ENCODE peak calls at places on chromosomes 1 and 21, in four cellular contexts. D is CD8-positive, alpha-beta memory T cell; P is mesendoderm; A is lower lobe of right lung. B is an unnamed sample.

GRCh38 chr21:45972353-45972715 is 9.2 kb upstream of the COL6A1 start:
- DNase-seq in D (no peak), P (peak), A (peak), B (peak)

GRCh38 chr1:173688300-173688699 is 18.6 kb upstream of the ANKRD45 start:
- DNase-seq in D (no peak), P (no peak), A (no peak), B (no peak)

GRCh38 chr1:18948913-18949688 is 7.4 kb downstream of the IFFO2 start:
- DNase-seq in D (no peak), P (no peak), A (peak), B (no peak)

GRCh38 chr1:169321539-169321938 is 46.1 kb downstream of the NME7 start:
- DNase-seq in D (no peak), P (no peak), A (no peak), B (no peak)

GRCh38 chr21:33478858-33479678 is 706 bp downstream of the TMEM50B start:
- DNase-seq in D (peak), P (peak), A (peak), B (peak)

GRCh38 chr1:109793486-109794318 is 30.0 kb upstream of the EPS8L3 start:
- DNase-seq in D (peak), P (peak), A (peak), B (peak)

GRCh38 chr1:200784576-200784975 is 45.9 kb downstream of the CAMSAP2 start:
- DNase-seq in D (no peak), P (no peak), A (no peak), B (no peak)

GRCh38 chr1:7827134-7827955 is 25.5 kb downstream of the UTS2 start:
- DNase-seq in D (peak), P (no peak), A (no peak), B (no peak)

GRCh38 chr1:24934300-24935195 is 4.5 kb upstream of the RUNX3 start:
- DNase-seq in D (no peak), P (peak), A (no peak), B (no peak)

GRCh38 chr1:156883919-156884318 is 9.6 kb upstream of the PEAR1 start:
- DNase-seq in D (no peak), P (no peak), A (no peak), B (no peak)

GRCh38 chr21:35342440-35342839 is 293.3 kb upstream of the RUNX1 start:
- DNase-seq in D (no peak), P (no peak), A (no peak), B (no peak)

GRCh38 chr1:35186239-35186638 is 6.7 kb downstream of the SFPQ start:
- DNase-seq in D (no peak), P (no peak), A (no peak), B (no peak)

GRCh38 chr1:186183970-186184628 is 191.0 kb downstream of the TPR start:
- DNase-seq in D (no peak), P (no peak), A (no peak), B (no peak)

GRCh38 chr1:23368562-23369334 is 888 bp downstream of the ZNF436 start:
- DNase-seq in D (peak), P (peak), A (peak), B (peak)

GRCh38 chr1:212949771-212950170 is 570 bp upstream of the VASH2 start:
- DNase-seq in D (no peak), P (no peak), A (no peak), B (no peak)

GRCh38 chr1:245663841-245664240 is 509.1 kb downstream of the KIF26B start:
- DNase-seq in D (no peak), P (no peak), A (no peak), B (no peak)

GRCh38 chr1:7301346-7301993 is 469.6 kb upstream of the VAMP3 start:
- DNase-seq in D (no peak), P (no peak), A (no peak), B (no peak)

GRCh38 chr21:16084776-16085364 is 355.1 kb downstream of the USP25 start:
- DNase-seq in D (no peak), P (no peak), A (no peak), B (no peak)

DNA sequence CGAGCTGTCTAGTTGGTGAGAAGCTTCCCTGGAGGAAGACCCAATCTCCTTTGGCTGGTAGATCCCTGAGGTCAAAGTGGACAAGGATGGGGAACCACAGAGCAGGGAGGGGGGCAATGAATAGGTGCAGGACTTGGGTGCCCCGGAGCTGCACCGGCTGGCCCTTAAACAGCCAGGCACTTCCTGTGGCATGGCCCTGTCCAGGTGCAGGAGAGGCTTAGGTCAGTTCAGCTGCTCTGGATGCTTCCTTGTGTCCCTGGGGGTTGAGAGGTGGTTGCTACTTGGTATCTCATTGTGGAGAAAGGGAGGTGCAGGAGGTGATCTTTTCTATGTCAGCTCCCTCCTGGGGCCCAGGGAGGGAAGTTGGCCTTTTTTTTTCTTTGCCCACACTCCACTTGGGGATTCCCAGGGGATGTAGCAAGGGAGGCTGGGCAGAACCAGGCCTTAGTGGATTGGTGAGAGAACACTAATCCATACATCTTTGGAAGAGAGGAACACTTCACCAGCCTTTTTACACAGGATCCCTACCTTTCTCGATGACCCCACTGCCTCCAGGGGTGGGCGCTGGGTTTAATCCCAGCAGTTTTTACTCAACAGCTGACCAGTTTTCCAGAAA is 1.2 kb upstream of the ST3GAL3 start:
- DNase-seq in D (no peak), P (no peak), A (no peak), B (no peak)
- H3K4me3 ChIP-seq in D (peak), P (no peak), A (no peak), B (no peak)

DNA sequence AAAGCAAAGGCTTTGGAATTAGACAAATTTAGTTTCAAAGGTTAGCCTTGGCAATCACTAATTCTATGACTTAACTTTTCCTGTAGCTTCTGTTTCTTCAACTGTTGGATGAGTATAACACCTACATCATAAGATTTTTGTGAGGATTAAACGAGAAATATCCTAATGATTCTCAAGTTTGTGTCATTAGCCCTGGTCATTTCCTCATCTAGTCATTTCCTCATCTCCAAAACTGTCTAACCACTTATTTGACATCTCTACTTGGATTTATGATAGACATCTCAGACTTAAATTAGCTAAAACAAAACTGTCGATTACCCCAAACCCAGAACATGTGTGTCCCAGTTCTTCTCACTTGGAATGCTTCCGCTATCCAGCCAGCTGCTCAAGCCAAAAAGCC is 80.2 kb upstream of the CHODL start:
- DNase-seq in D (no peak), P (no peak), A (no peak), B (no peak)
- H3K27ac ChIP-seq in D (no peak), P (no peak), A (no peak), B (no peak)

GRCh38 chr1:29317063-29317915 is 81.0 kb downstream of the PTPRU start:
- DNase-seq in D (no peak), P (no peak), A (no peak), B (no peak)
- H3K4me3 ChIP-seq in D (no peak), P (no peak), A (no peak), B (no peak)

DNA sequence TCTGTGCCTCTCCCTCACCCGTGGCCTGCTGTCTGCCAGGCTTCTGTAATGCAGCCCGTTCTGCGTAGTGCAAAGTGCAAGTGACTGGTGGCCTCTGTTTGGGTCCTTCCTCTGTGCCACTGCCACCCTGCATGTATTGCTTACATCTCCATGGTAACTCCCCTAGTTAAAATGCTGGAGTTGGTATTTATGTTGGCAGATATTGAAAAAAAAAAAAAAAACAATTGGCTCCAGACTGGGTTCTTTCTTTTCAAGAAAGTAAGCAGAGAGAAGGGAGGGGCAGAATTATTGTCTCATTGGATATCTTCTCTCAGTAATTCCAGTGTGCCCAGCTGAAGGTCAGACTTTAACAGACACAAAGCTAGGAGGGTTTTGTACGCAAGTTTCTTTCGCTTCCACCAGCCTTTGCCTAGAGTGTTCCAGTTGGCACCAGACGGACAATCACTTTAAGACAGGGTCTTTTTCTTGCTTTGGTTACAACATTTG is 242.3 kb downstream of the PBX1 start:
- DNase-seq in D (no peak), P (no peak), A (no peak), B (no peak)
- H3K27ac ChIP-seq in D (no peak), P (no peak), A (peak), B (peak)

GRCh38 chr1:167328306-167328705 is 107.6 kb downstream of the POU2F1 start:
- DNase-seq in D (no peak), P (peak), A (no peak), B (no peak)
- H3K4me3 ChIP-seq in D (no peak), P (no peak), A (no peak), B (no peak)

GRCh38 chr1:193104496-193104905 is 713 bp downstream of the GLRX2 start:
- DNase-seq in D (no peak), P (peak), A (peak), B (no peak)
- H3K27ac ChIP-seq in D (peak), P (peak), A (peak), B (peak)

DNA sequence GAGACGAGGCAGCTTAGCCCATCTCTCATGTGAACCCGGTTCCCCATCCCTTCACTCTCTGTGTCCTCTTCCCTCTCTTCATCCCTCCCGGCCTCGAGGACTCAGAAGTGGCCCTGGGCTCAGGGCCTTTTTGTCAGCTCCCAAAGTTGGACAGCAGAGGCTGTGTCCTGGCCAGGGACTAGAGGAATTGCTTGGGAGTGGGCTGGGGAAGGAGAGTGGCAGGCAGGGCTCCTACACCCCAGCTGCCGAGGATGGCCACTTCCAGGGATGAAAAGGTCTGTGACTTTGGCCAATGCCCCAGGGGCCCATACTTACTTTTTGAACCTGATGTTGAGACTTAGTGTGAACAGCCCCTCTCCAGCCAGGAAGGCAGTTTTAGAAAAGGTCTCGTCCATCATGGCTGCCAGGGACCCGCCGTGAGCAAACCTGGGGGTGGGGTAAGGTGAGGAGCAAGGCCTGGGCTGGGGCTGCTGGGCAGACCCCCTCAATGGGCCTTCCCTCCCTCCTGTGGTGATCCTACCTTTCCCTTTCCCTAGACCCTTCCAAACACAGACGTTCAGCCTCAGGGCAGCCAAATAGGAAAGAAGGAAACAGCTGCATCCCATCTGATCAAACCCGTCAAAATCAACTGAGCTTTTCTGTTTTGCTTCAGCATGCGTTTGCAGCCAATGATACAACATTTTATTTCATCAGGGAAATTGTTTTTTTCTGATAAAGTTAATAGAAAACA is 5.5 kb downstream of the THEM5 start:
- DNase-seq in D (no peak), P (no peak), A (no peak), B (no peak)
- H3K4me3 ChIP-seq in D (no peak), P (no peak), A (no peak), B (no peak)

GRCh38 chr1:44485229-44485932 is 80.3 kb downstream of the RNF220 start:
- DNase-seq in D (no peak), P (peak), A (no peak), B (no peak)
- H3K27ac ChIP-seq in D (no peak), P (peak), A (no peak), B (peak)

B was measured in coronary artery.